ENCODE peak calls at places on chromosomes 12 and 14, in five cellular contexts. C is PC-3; V is mammary epithelial cell; B is AG10803; T is CD4-positive, alpha-beta T cell. S is an unnamed sample.

GRCh38 chr14:100691395-100692025 is 35.2 kb upstream of the DLK1 start:
- DNase-seq in T (no peak), C (no peak), V (peak; percentile 53), B (no peak), S (no peak)

GRCh38 chr12:112167728-112168525 is 42.6 kb downstream of the TRAFD1 start:
- DNase-seq in V (no peak), C (no peak), T (no peak), B (no peak), S (no peak)

GRCh38 chr12:77031745-77032144 is 33.6 kb downstream of the E2F7 start:
- DNase-seq in V (peak; percentile 48), T (no peak), B (peak; percentile 25), C (no peak), S (peak; percentile 61)

GRCh38 chr14:104432611-104433231 is 146.8 kb upstream of the C14orf180 start:
- DNase-seq in B (no peak), C (no peak), T (no peak), V (no peak), S (no peak)

GRCh38 chr14:67221982-67222328 is 19.3 kb upstream of the PALS1 start:
- DNase-seq in B (no peak), T (no peak), C (no peak), V (no peak), S (no peak)

GRCh38 chr12:58034311-58034710 is 92.9 kb downstream of the ATP23 start:
- DNase-seq in B (no peak), T (no peak), V (no peak), C (peak; percentile 45), S (no peak)

GRCh38 chr12:108828774-108829173 is 28.6 kb downstream of the SSH1 start:
- DNase-seq in B (peak; percentile 66), T (no peak), C (no peak), V (no peak), S (peak; percentile 76)

GRCh38 chr12:106481246-106481645 is 101.6 kb upstream of the RFX4 start:
- DNase-seq in T (no peak), B (no peak), V (no peak), C (no peak), S (no peak)

GRCh38 chr12:71439613-71440392 is at the start of gene LGR5:
- DNase-seq in B (peak; percentile 16), T (no peak), V (peak; percentile 23), C (peak; percentile 15), S (peak; percentile 7)

GRCh38 chr12:27272375-27273028 is 28.4 kb downstream of the STK38L start:
- DNase-seq in C (no peak), T (no peak), V (no peak), B (no peak), S (no peak)

GRCh38 chr12:20438307-20438779 is 70.0 kb downstream of the PDE3A start:
- DNase-seq in V (no peak), C (no peak), B (peak; percentile 68), T (no peak), S (peak; percentile 69)

GRCh38 chr12:15116073-15116472 is 105.1 kb downstream of the RERG start:
- DNase-seq in T (no peak), B (no peak), V (no peak), C (no peak), S (no peak)

GRCh38 chr12:6618483-6618882 is 11.3 kb upstream of the CHD4 start:
- DNase-seq in V (no peak), B (no peak), T (no peak), C (no peak), S (no peak)

GRCh38 chr14:99199854-99200653 is 71.9 kb downstream of the BCL11B start:
- DNase-seq in B (peak; percentile 20), V (no peak), C (no peak), T (no peak), S (no peak)

GRCh38 chr14:94581127-94581999 is at the start of gene SERPINA5:
- DNase-seq in V (peak; percentile 7), T (no peak), B (peak; percentile 24), C (peak; percentile 2), S (no peak)

GRCh38 chr14:65686761-65687160 is 274.2 kb downstream of the FUT8 start:
- DNase-seq in T (no peak), C (peak; percentile 18), V (peak; percentile 65), B (no peak), S (peak; percentile 25)

GRCh38 chr12:69428351-69429048 is 41.7 kb upstream of the FRS2 start:
- DNase-seq in C (no peak), V (no peak), B (no peak), T (no peak), S (peak; percentile 3)

GRCh38 chr14:95862243-95862642 is 14.4 kb upstream of the TUNAR start:
- DNase-seq in C (no peak), T (no peak), V (no peak), B (no peak), S (peak; percentile 12)

GRCh38 chr12:124686001-124686884 is 118.8 kb upstream of the NCOR2 start:
- DNase-seq in V (peak; percentile 66), C (peak; percentile 69), T (no peak), B (peak; percentile 80), S (peak; percentile 81)

GRCh38 chr14:72810201-72810600 is 83.7 kb downstream of the DPF3 start:
- DNase-seq in T (no peak), C (no peak), V (no peak), B (no peak), S (no peak)

GRCh38 chr14:92503756-92504491 is 9.7 kb upstream of the RIN3 start:
- DNase-seq in T (no peak), C (peak; percentile 95), B (peak; percentile 79), V (peak; percentile 88), S (peak; percentile 70)

GRCh38 chr12:114658002-114658441 is 26.0 kb downstream of the TBX3 start:
- DNase-seq in V (no peak), C (no peak), B (no peak), T (no peak), S (peak; percentile 13)

GRCh38 chr12:22935090-22935489 is 310.1 kb downstream of the ETNK1 start:
- DNase-seq in B (no peak), V (peak; percentile 3), C (no peak), T (no peak), S (no peak)

GRCh38 chr12:104529130-104529874 is 72.6 kb downstream of the CHST11 start:
- DNase-seq in B (no peak), C (no peak), T (no peak), V (no peak), S (no peak)

GRCh38 chr14:50231475-50232275 is at the start of gene SOS2:
- DNase-seq in T (peak; percentile 66), C (peak; percentile 78), V (peak; percentile 86), B (peak; percentile 81), S (peak; percentile 71)

GRCh38 chr12:120955232-120955631 is 23.1 kb upstream of the HNF1A start:
- DNase-seq in V (peak; percentile 83), C (peak; percentile 22), T (no peak), B (no peak), S (no peak)

GRCh38 chr12:84842406-84843013 is 70.1 kb downstream of the SLC6A15 start:
- DNase-seq in V (peak; percentile 30), T (no peak), B (peak; percentile 62), C (peak; percentile 79), S (peak; percentile 51)

GRCh38 chr12:78555802-78556201 is 308.8 kb upstream of the SYT1 start:
- DNase-seq in B (peak; percentile 23), C (no peak), T (no peak), V (no peak), S (no peak)

GRCh38 chr12:113222730-113223531 is 1.7 kb downstream of the TPCN1 start:
- DNase-seq in B (peak; percentile 88), V (peak; percentile 15), T (no peak), C (peak; percentile 89), S (peak; percentile 92)

GRCh38 chr12:107320929-107321618 is 227.7 kb upstream of the CRY1 start:
- DNase-seq in V (peak; percentile 84), C (peak; percentile 39), T (peak; percentile 61), B (peak; percentile 32), S (peak; percentile 26)

GRCh38 chr12:79435742-79436141 is 255.0 kb downstream of the PAWR start:
- DNase-seq in C (no peak), B (no peak), V (no peak), T (no peak), S (no peak)

GRCh38 chr14:71833476-71833875 is 98.8 kb upstream of the RGS6 start:
- DNase-seq in B (no peak), C (no peak), T (no peak), V (peak; percentile 1), S (no peak)

GRCh38 chr14:49977126-49977841 is 84.4 kb downstream of the ARF6 start:
- DNase-seq in C (no peak), T (peak; percentile 34), V (no peak), B (no peak), S (no peak)

GRCh38 chr12:78232756-78233155 is 402.1 kb downstream of the NAV3 start:
- DNase-seq in C (no peak), V (no peak), T (no peak), B (no peak), S (no peak)

GRCh38 chr12:110245278-110245868 is 35.7 kb upstream of the ATP2A2 start:
- DNase-seq in T (peak; percentile 22), V (no peak), B (no peak), C (peak; percentile 69), S (no peak)
- TF ChIP-seq CTCF in T (peak; percentile 65), V (peak; percentile 51), B (peak; percentile 19), C (peak; percentile 87), S (peak; percentile 26)

GRCh38 chr14:25049559-25050493 is at the start of gene STXBP6:
- DNase-seq in T (no peak), V (peak; percentile 62), C (no peak), B (peak; percentile 75), S (peak; percentile 65)
- TF ChIP-seq CTCF in T (no peak), V (no peak), C (no peak), B (no peak), S (no peak)

GRCh38 chr12:12400793-12401192 is 43.9 kb downstream of the BORCS5 start:
- DNase-seq in V (no peak), B (no peak), T (no peak), C (no peak), S (no peak)

GRCh38 chr12:12405882-12406281 is 49.0 kb downstream of the BORCS5 start:
- DNase-seq in C (peak; percentile 49), T (no peak), V (peak; percentile 20), B (no peak), S (no peak)

GRCh38 chr12:12406762-12407161 is 49.9 kb downstream of the BORCS5 start:
- DNase-seq in C (no peak), T (no peak), B (no peak), V (no peak), S (no peak)

GRCh38 chr12:12403264-12404248 is 46.7 kb downstream of the BORCS5 start:
- DNase-seq in C (no peak), B (no peak), V (no peak), T (no peak), S (no peak)

GRCh38 chr12:12404297-12404696 is 47.4 kb downstream of the BORCS5 start:
- DNase-seq in B (no peak), T (no peak), V (no peak), C (no peak), S (no peak)
- TF ChIP-seq CTCF in B (no peak), T (no peak), V (no peak), C (no peak), S (no peak)

DNA sequence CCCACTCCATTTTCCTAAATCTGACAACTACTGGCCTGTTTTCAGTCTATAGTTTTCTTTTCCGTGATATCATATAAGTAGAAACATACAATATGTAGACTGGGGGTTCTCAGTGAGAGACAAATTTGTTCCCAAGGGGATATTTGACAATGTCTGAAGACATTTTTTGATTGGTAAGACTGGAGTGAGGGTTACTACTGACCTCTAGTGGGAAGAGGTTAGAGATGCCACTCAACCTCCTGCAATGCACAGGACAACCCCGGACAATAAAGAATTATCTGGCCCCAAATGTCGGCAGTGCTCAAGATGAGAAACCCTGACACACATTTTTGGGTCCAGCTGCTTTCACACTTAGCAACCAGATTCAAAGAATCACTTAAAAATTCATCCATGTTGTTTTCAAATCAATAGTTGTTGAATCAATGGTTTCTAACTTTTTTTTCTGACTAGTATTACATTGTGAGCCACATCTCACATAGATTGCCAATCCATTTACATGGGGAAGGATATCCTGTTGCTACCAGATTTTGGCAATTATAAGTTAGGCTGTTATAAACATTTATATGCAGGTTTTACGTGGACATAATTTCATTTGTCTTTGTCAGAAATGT is 307.1 kb downstream of the RPL10L start:
- DNase-seq in B (no peak), T (no peak), C (peak; percentile 64), V (peak; percentile 12), S (no peak)
- TF ChIP-seq CTCF in B (peak; percentile 42), T (no peak), C (peak; percentile 81), V (peak; percentile 72), S (peak; percentile 40)

S was measured in IMR-90.